ENCODE peak calls at places on chromosomes 13 and 19, in five cellular contexts. H, U, E, R and P are unnamed samples.

GRCh38 chr19:17755977-17756670 is 4.8 kb downstream of the FCHO1 start:
- DNase-seq in H (no peak), U (no peak), E (peak), R (no peak), P (no peak)

GRCh38 chr19:21835810-21836444 is at the start of gene ZNF43:
- DNase-seq in H (peak), U (peak), E (peak), R (peak), P (peak)

GRCh38 chr19:6242677-6243076 is 37.1 kb downstream of the MLLT1 start:
- DNase-seq in H (no peak), U (no peak), E (no peak), R (no peak), P (no peak)

GRCh38 chr19:5313307-5313706 is 27.3 kb downstream of the PTPRS start:
- DNase-seq in H (no peak), U (no peak), E (no peak), R (no peak), P (no peak)

GRCh38 chr13:49336655-49337054 is 88.9 kb downstream of the CDADC1 start:
- DNase-seq in H (no peak), U (no peak), E (no peak), R (no peak), P (no peak)

GRCh38 chr13:93169980-93170379 is 56.6 kb upstream of the GPC6 start:
- DNase-seq in H (no peak), U (peak), E (peak), R (no peak), P (no peak)

GRCh38 chr19:17206736-17207581 is 8.2 kb upstream of the USE1 start:
- DNase-seq in H (no peak), U (no peak), E (no peak), R (no peak), P (no peak)

GRCh38 chr19:29896790-29897189 is 45.2 kb upstream of the URI1 start:
- DNase-seq in H (no peak), U (no peak), E (no peak), R (no peak), P (no peak)

GRCh38 chr13:52921194-52921593 is 72.8 kb upstream of the PCDH8 start:
- DNase-seq in H (no peak), U (no peak), E (no peak), R (no peak), P (no peak)

GRCh38 chr19:2226051-2226839 is 9.9 kb downstream of the PLEKHJ1 start:
- DNase-seq in H (no peak), U (no peak), E (no peak), R (no peak), P (no peak)

GRCh38 chr13:21458816-21459701 is at the start of gene ZDHHC20:
- DNase-seq in H (peak), U (peak), E (peak), R (peak), P (peak)

GRCh38 chr19:46892252-46893179 is 31.7 kb downstream of the ARHGAP35 start:
- DNase-seq in H (no peak), U (no peak), E (no peak), R (no peak), P (no peak)

GRCh38 chr13:30567072-30567471 is 50.6 kb upstream of the USPL1 start:
- DNase-seq in H (no peak), U (no peak), E (no peak), R (no peak), P (no peak)

GRCh38 chr19:42466521-42467436 is 24.0 kb upstream of the CXCL17 start:
- DNase-seq in H (no peak), U (peak), E (no peak), R (no peak), P (no peak)

GRCh38 chr13:48304132-48304876 is 753 bp downstream of the RB1 start:
- DNase-seq in H (no peak), U (peak), E (peak), R (no peak), P (no peak)

GRCh38 chr13:98576215-98576945 is 527 bp downstream of the STK24 start:
- DNase-seq in H (no peak), U (peak), E (no peak), R (no peak), P (no peak)

GRCh38 chr13:36030670-36031331 is 100.4 kb downstream of the DCLK1 start:
- DNase-seq in H (no peak), U (peak), E (peak), R (no peak), P (no peak)

GRCh38 chr13:113061271-113061625 is 44.3 kb upstream of the F7 start:
- DNase-seq in H (no peak), U (no peak), E (no peak), R (no peak), P (no peak)

GRCh38 chr13:87208636-87209035 is 462.5 kb upstream of the SLITRK5 start:
- DNase-seq in H (no peak), U (no peak), E (no peak), R (no peak), P (no peak)

GRCh38 chr19:13163609-13164364 is 13.6 kb downstream of the IER2 start:
- DNase-seq in H (no peak), U (peak), E (peak), R (no peak), P (no peak)

GRCh38 chr19:56837892-56838679 is 2.4 kb downstream of the PEG3 start:
- DNase-seq in H (no peak), U (no peak), E (peak), R (no peak), P (no peak)

GRCh38 chr13:41025518-41025917 is 6.4 kb upstream of the ELF1 start:
- DNase-seq in H (no peak), U (no peak), E (no peak), R (no peak), P (no peak)

GRCh38 chr19:55406869-55407624 is 541 bp downstream of the UBE2S start:
- DNase-seq in H (no peak), U (peak), E (no peak), R (no peak), P (no peak)

GRCh38 chr13:45482571-45483173 is 17.9 kb downstream of the COG3 start:
- DNase-seq in H (no peak), U (no peak), E (peak), R (no peak), P (no peak)

GRCh38 chr19:50427997-50428425 is 4.7 kb upstream of the MYBPC2 start:
- DNase-seq in H (peak), U (peak), E (no peak), R (no peak), P (no peak)

GRCh38 chr19:1173845-1174809 is at the start of gene SBNO2:
- DNase-seq in H (peak), U (peak), E (peak), R (peak), P (peak)

GRCh38 chr13:82688400-82688999 is 1193.8 kb downstream of the SLITRK1 start:
- DNase-seq in H (no peak), U (peak), E (peak), R (no peak), P (no peak)

GRCh38 chr13:106121173-106121754 is 414.2 kb downstream of the EFNB2 start:
- DNase-seq in H (no peak), U (no peak), E (peak), R (no peak), P (no peak)

GRCh38 chr19:42246143-42246868 is 3.9 kb upstream of the GSK3A start:
- DNase-seq in H (no peak), U (peak), E (peak), R (no peak), P (no peak)